ENCODE peak calls at places on chromosomes 13 and 19, in six cellular contexts. One of them, this sample, is unnamed.
A peak's percentile ranks its signal among the peaks of the same experiment; 100 is the strongest.

GRCh38 chr19:56162258-56162657 is 13.6 kb upstream of the GALP start:
- DNase-seq in activated B cell treated with CpG ODN at 0.5 μM for 24 hours: no peak
- DNase-seq in thyroid gland: no peak
- DNase-seq in NCI-H2029: no peak
- DNase-seq in T-helper 17 cell: no peak
- DNase-seq in hepatic stellate cell: peak; percentile 59
- DNase-seq in this sample: no peak

GRCh38 chr13:87553142-87553541 is 118.0 kb upstream of the SLITRK5 start:
- DNase-seq in hepatic stellate cell: no peak
- DNase-seq in T-helper 17 cell: no peak
- DNase-seq in thyroid gland: no peak
- DNase-seq in NCI-H2029: no peak
- DNase-seq in activated B cell treated with CpG ODN at 0.5 μM for 24 hours: no peak
- DNase-seq in this sample: no peak

GRCh38 chr13:24777171-24777570 is 13.2 kb downstream of the RNF17 start:
- DNase-seq in NCI-H2029: no peak
- DNase-seq in hepatic stellate cell: no peak
- DNase-seq in T-helper 17 cell: no peak
- DNase-seq in activated B cell treated with CpG ODN at 0.5 μM for 24 hours: no peak
- DNase-seq in thyroid gland: no peak
- DNase-seq in this sample: no peak

GRCh38 chr19:33524024-33524664 is 2.6 kb upstream of the PEPD start:
- DNase-seq in activated B cell treated with CpG ODN at 0.5 μM for 24 hours: no peak
- DNase-seq in T-helper 17 cell: no peak
- DNase-seq in hepatic stellate cell: no peak
- DNase-seq in NCI-H2029: no peak
- DNase-seq in thyroid gland: no peak
- DNase-seq in this sample: no peak

GRCh38 chr19:15860522-15860921 is 37.4 kb downstream of the CYP4F2 start:
- DNase-seq in hepatic stellate cell: no peak
- DNase-seq in NCI-H2029: no peak
- DNase-seq in T-helper 17 cell: no peak
- DNase-seq in thyroid gland: no peak
- DNase-seq in activated B cell treated with CpG ODN at 0.5 μM for 24 hours: no peak
- DNase-seq in this sample: no peak

GRCh38 chr19:56108447-56109195 is 12.5 kb downstream of the ZNF787 start:
- DNase-seq in hepatic stellate cell: no peak
- DNase-seq in thyroid gland: peak; percentile 78
- DNase-seq in T-helper 17 cell: no peak
- DNase-seq in NCI-H2029: no peak
- DNase-seq in activated B cell treated with CpG ODN at 0.5 μM for 24 hours: no peak
- DNase-seq in this sample: no peak

GRCh38 chr19:6811906-6812305 is 39.4 kb downstream of the VAV1 start:
- DNase-seq in activated B cell treated with CpG ODN at 0.5 μM for 24 hours: no peak
- DNase-seq in hepatic stellate cell: peak; percentile 28
- DNase-seq in T-helper 17 cell: no peak
- DNase-seq in thyroid gland: no peak
- DNase-seq in NCI-H2029: peak; percentile 21
- DNase-seq in this sample: peak; percentile 39

GRCh38 chr13:36815069-36815468 is 4.0 kb upstream of the RFXAP start:
- DNase-seq in thyroid gland: no peak
- DNase-seq in T-helper 17 cell: no peak
- DNase-seq in activated B cell treated with CpG ODN at 0.5 μM for 24 hours: no peak
- DNase-seq in hepatic stellate cell: no peak
- DNase-seq in NCI-H2029: no peak
- DNase-seq in this sample: no peak

GRCh38 chr19:43552198-43552450 is 19.1 kb downstream of the ZNF575 start:
- DNase-seq in T-helper 17 cell: no peak
- DNase-seq in thyroid gland: no peak
- DNase-seq in NCI-H2029: no peak
- DNase-seq in hepatic stellate cell: no peak
- DNase-seq in activated B cell treated with CpG ODN at 0.5 μM for 24 hours: no peak
- DNase-seq in this sample: no peak

GRCh38 chr19:12656899-12657571 is 9.5 kb downstream of the MAN2B1 start:
- DNase-seq in NCI-H2029: no peak
- DNase-seq in activated B cell treated with CpG ODN at 0.5 μM for 24 hours: no peak
- DNase-seq in T-helper 17 cell: no peak
- DNase-seq in hepatic stellate cell: no peak
- DNase-seq in thyroid gland: no peak
- DNase-seq in this sample: no peak

GRCh38 chr19:55508120-55508519 is 19.9 kb downstream of the SSC5D start:
- DNase-seq in T-helper 17 cell: no peak
- DNase-seq in NCI-H2029: no peak
- DNase-seq in hepatic stellate cell: no peak
- DNase-seq in thyroid gland: no peak
- DNase-seq in activated B cell treated with CpG ODN at 0.5 μM for 24 hours: no peak
- DNase-seq in this sample: no peak

GRCh38 chr19:58399903-58400637 is 4.6 kb downstream of the RNF225 start:
- DNase-seq in T-helper 17 cell: no peak
- DNase-seq in activated B cell treated with CpG ODN at 0.5 μM for 24 hours: no peak
- DNase-seq in hepatic stellate cell: no peak
- DNase-seq in NCI-H2029: no peak
- DNase-seq in thyroid gland: no peak
- DNase-seq in this sample: no peak

GRCh38 chr19:54208784-54209057 is 8.1 kb downstream of the RPS9 start:
- DNase-seq in thyroid gland: no peak
- DNase-seq in activated B cell treated with CpG ODN at 0.5 μM for 24 hours: no peak
- DNase-seq in hepatic stellate cell: no peak
- DNase-seq in T-helper 17 cell: no peak
- DNase-seq in NCI-H2029: no peak
- DNase-seq in this sample: no peak

GRCh38 chr13:47816835-47817234 is 184.2 kb downstream of the SUCLA2 start:
- DNase-seq in T-helper 17 cell: no peak
- DNase-seq in thyroid gland: no peak
- DNase-seq in activated B cell treated with CpG ODN at 0.5 μM for 24 hours: no peak
- DNase-seq in NCI-H2029: no peak
- DNase-seq in hepatic stellate cell: no peak
- DNase-seq in this sample: peak; percentile 39

GRCh38 chr13:78326608-78327007 is 276.7 kb downstream of the POU4F1 start:
- DNase-seq in thyroid gland: no peak
- DNase-seq in hepatic stellate cell: no peak
- DNase-seq in T-helper 17 cell: no peak
- DNase-seq in NCI-H2029: no peak
- DNase-seq in activated B cell treated with CpG ODN at 0.5 μM for 24 hours: no peak
- DNase-seq in this sample: peak; percentile 63